ENCODE peak calls at places on chromosomes 4 and X, in nine cellular contexts. Z is hepatocyte, W is HepG2, T is mesendoderm, R is Peyer's patch, E is body of pancreas, H is transverse colon, D is thoracic aorta, I is neuronal stem cell. M is an unnamed sample. For H3K36me3, the result is how much of the 10 kb centered on the place peaks cover.

GRCh38 chrX:153200462-153200861 is 21.4 kb downstream of the MAGEA1 start:
- DNase-seq in H (no peak), R (no peak), E (no peak), D (no peak), W (no peak), Z (no peak), I (no peak), T (no peak), M (no peak)

GRCh38 chr4:177483271-177483670 is 41.0 kb upstream of the AGA start:
- DNase-seq in T (no peak), Z (no peak), W (no peak), H (no peak), R (no peak), D (no peak), I (no peak), E (no peak), M (no peak)

GRCh38 chr4:100981447-100982204 is 365.7 kb downstream of the PPP3CA start:
- DNase-seq in D (no peak), H (no peak), E (no peak), I (no peak), Z (peak), R (no peak), T (peak), W (no peak), M (peak)

GRCh38 chr4:138090918-138091659 is 151.1 kb downstream of the SLC7A11 start:
- DNase-seq in W (no peak), I (no peak), T (no peak), E (no peak), Z (no peak), D (no peak), H (no peak), R (no peak), M (no peak)

GRCh38 chr4:13162886-13163285 is 321.3 kb downstream of the RAB28 start:
- DNase-seq in I (no peak), R (no peak), Z (no peak), D (no peak), W (no peak), H (no peak), E (no peak), T (peak), M (no peak)

GRCh38 chrX:13666836-13667235 is 13.9 kb downstream of the TCEANC start:
- DNase-seq in W (no peak), E (no peak), T (no peak), Z (no peak), H (no peak), D (no peak), R (no peak), I (no peak), M (no peak)

GRCh38 chrX:118423558-118423957 is 72.1 kb upstream of the DOCK11 start:
- DNase-seq in W (no peak), T (no peak), R (no peak), Z (no peak), E (no peak), D (no peak), I (no peak), H (no peak), M (no peak)

GRCh38 chrX:69313622-69314290 is 148.5 kb upstream of the PJA1 start:
- DNase-seq in T (no peak), H (no peak), W (no peak), D (no peak), Z (no peak), R (no peak), E (no peak), I (no peak), M (no peak)

GRCh38 chr4:125456075-125456474 is 141.3 kb downstream of the FAT4 start:
- DNase-seq in D (no peak), Z (peak), W (no peak), H (peak), E (no peak), I (no peak), R (no peak), T (no peak), M (no peak)

GRCh38 chr4:148261861-148262260 is 180.4 kb downstream of the NR3C2 start:
- DNase-seq in Z (no peak), I (no peak), H (no peak), R (no peak), W (no peak), D (no peak), T (no peak), E (no peak), M (no peak)

GRCh38 chrX:78886550-78886949 is 58.6 kb upstream of the P2RY10 start:
- DNase-seq in Z (peak), H (no peak), E (no peak), R (no peak), W (no peak), I (peak), T (peak), D (no peak), M (peak)

GRCh38 chr4:152485726-152486276 is 50.1 kb downstream of the FBXW7 start:
- DNase-seq in D (no peak), Z (peak), I (no peak), T (no peak), W (peak), R (no peak), H (no peak), E (no peak), M (peak)

GRCh38 chrX:9807355-9808182 is 21.3 kb downstream of the SHROOM2 start:
- DNase-seq in H (peak), I (no peak), Z (no peak), R (no peak), E (no peak), T (no peak), W (no peak), D (no peak), M (peak)
- H3K4me3 ChIP-seq in H (no peak), I (no peak), Z (no peak), R (no peak), E (no peak), T (no peak), W (no peak), D (no peak), M (no peak)

GRCh38 chr4:1874207-1874606 is 3.0 kb downstream of the NSD2 start:
- DNase-seq in T (no peak), H (peak), D (no peak), R (no peak), W (no peak), E (no peak), I (no peak), Z (no peak), M (no peak)

GRCh38 chr4:1872918-1873269 is 1.7 kb downstream of the NSD2 start:
- DNase-seq in W (no peak), D (no peak), H (no peak), E (no peak), I (no peak), R (no peak), T (no peak), Z (no peak), M (no peak)

GRCh38 chr4:1871471-1872021 is 353 bp downstream of the NSD2 start:
- DNase-seq in R (no peak), D (no peak), E (no peak), T (peak), W (no peak), H (peak), Z (peak), I (peak), M (no peak)

GRCh38 chr4:1873291-1873690 is 2.1 kb downstream of the NSD2 start:
- DNase-seq in I (no peak), H (no peak), R (no peak), D (no peak), E (no peak), T (no peak), Z (no peak), W (no peak), M (no peak)

GRCh38 chr4:1873776-1874175 is 2.6 kb downstream of the NSD2 start:
- DNase-seq in E (no peak), I (no peak), H (no peak), W (no peak), T (no peak), Z (no peak), R (no peak), D (no peak), M (no peak)
- H3K27ac ChIP-seq in E (no peak), I (no peak), H (peak), W (peak), T (no peak), Z (peak), R (no peak), D (no peak), M (peak)

DNA sequence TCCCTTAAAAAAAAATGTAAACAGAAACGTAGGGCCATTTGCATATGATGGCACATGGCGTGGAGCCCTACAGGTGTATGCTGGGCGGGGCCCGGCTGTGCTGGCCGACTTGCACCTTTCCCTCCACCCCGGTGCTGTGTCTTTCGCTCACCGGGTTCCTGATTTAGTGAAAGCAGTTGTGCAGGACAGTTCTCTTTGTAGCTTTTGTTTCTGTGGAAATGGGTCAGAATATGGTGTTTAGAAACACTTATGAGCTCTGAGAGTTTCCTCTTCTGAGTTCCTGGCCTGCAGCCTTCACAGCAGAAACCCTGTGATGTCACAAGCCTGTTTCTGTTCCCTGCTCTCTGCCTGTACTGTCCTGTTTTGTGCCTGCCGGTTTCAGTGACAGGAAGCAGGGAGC is 22.5 kb upstream of the MSANTD1 start:
- DNase-seq in Z (no peak), H (peak), W (no peak), T (no peak), D (no peak), I (no peak), R (no peak), E (peak), M (peak)
- H3K36me3 ChIP-seq in Z (under half), H (under half), W (half or more), T (under half), D (under half), I (half or more), R (half or more), E (under half), M (under half)

GRCh38 chr4:6198768-6199343 is 1.5 kb downstream of the JAKMIP1 start:
- DNase-seq in R (no peak), I (peak), E (no peak), W (no peak), T (peak), D (no peak), H (no peak), Z (no peak), M (no peak)
- H3K4me3 ChIP-seq in R (peak), I (no peak), E (no peak), W (no peak), T (peak), D (peak), H (no peak), Z (no peak), M (no peak)

GRCh38 chr4:15779789-15780188 is 1.7 kb downstream of the CD38 start:
- DNase-seq in R (no peak), W (no peak), E (no peak), D (no peak), Z (no peak), I (no peak), H (no peak), T (no peak), M (no peak)

GRCh38 chr4:15778742-15779231 is 659 bp downstream of the CD38 start:
- DNase-seq in Z (peak), W (no peak), T (peak), I (peak), R (peak), E (peak), D (no peak), H (peak), M (peak)

GRCh38 chr4:15779336-15779735 is 1.2 kb downstream of the CD38 start:
- DNase-seq in T (peak), Z (peak), W (peak), I (peak), R (peak), D (no peak), E (peak), H (peak), M (peak)

GRCh38 chr4:15778191-15778741 is at the start of gene CD38:
- DNase-seq in H (peak), I (peak), Z (peak), W (no peak), E (no peak), T (peak), D (no peak), R (peak), M (no peak)

GRCh38 chr4:15781427-15782095 is 3.4 kb downstream of the CD38 start:
- DNase-seq in H (peak), E (no peak), W (no peak), D (no peak), I (no peak), R (no peak), Z (no peak), T (no peak), M (no peak)
- H3K27ac ChIP-seq in H (no peak), E (no peak), W (no peak), D (no peak), I (no peak), R (no peak), Z (no peak), T (no peak), M (no peak)

GRCh38 chr4:5823542-5824211 is 69.2 kb downstream of the CRMP1 start:
- DNase-seq in R (no peak), W (no peak), T (no peak), E (no peak), I (no peak), Z (no peak), H (no peak), D (no peak), M (no peak)
- H3K36me3 ChIP-seq in R (under half), W (under half), T (under half), E (under half), I (half or more), Z (under half), H (under half), D (under half), M (under half)

GRCh38 chr4:7759635-7760034 is 180.0 kb downstream of the AFAP1 start:
- DNase-seq in E (no peak), W (no peak), Z (no peak), D (no peak), R (no peak), T (no peak), I (no peak), H (no peak), M (no peak)
- H3K4me3 ChIP-seq in E (no peak), W (no peak), Z (no peak), D (no peak), R (no peak), T (no peak), I (no peak), H (no peak), M (no peak)

GRCh38 chr4:72817012-72817411 is 248.0 kb upstream of the ADAMTS3 start:
- DNase-seq in W (no peak), I (no peak), T (no peak), Z (no peak), D (no peak), R (no peak), E (no peak), H (no peak), M (no peak)
- H3K27ac ChIP-seq in W (no peak), I (no peak), T (no peak), Z (no peak), D (no peak), R (no peak), E (no peak), H (no peak), M (no peak)

M was measured in small intestine.